ENCODE peak calls at places on chromosomes 1 and 21, in nine cellular contexts. G is ovary; I is T-helper 17 cell; Y is DND-41; M is psoas muscle; J is A549; F is activated CD4-positive, alpha-beta T cell treated with anti-CD3 and anti-CD28 coated beads, Interleukin-2, amount 10 ng/mL, durations not matched to agents 7 days and 5 days; L is Ammon's horn; O is lower lobe of right lung. B is an unnamed sample.

GRCh38 chr1:112744019-112744578 is 29.0 kb upstream of the PPM1J start:
- DNase-seq in M (no peak), G (peak; percentile 62), I (no peak), Y (no peak), O (no peak), L (no peak), J (no peak), F (no peak), B (no peak)

GRCh38 chr1:169943963-169944526 is 50.3 kb upstream of the SCYL3 start:
- DNase-seq in I (no peak), F (no peak), O (no peak), J (no peak), G (no peak), Y (no peak), M (no peak), L (no peak), B (no peak)

GRCh38 chr1:194338241-194338948 is 1152.0 kb upstream of the B3GALT2 start:
- DNase-seq in Y (no peak), I (no peak), J (no peak), O (no peak), G (no peak), L (no peak), M (no peak), F (no peak), B (no peak)

GRCh38 chr1:146022403-146023127 is 1.0 kb upstream of the HJV start:
- DNase-seq in M (no peak), F (no peak), L (no peak), G (no peak), Y (no peak), I (no peak), O (no peak), J (no peak), B (no peak)

GRCh38 chr1:2242814-2243725 is 15.0 kb downstream of the SKI start:
- DNase-seq in Y (no peak), L (peak; percentile 74), J (no peak), O (peak; percentile 51), G (no peak), I (no peak), F (no peak), M (no peak), B (no peak)

GRCh38 chr1:47627471-47628370 is 189.9 kb downstream of the FOXD2 start:
- DNase-seq in G (no peak), I (no peak), M (no peak), L (no peak), F (no peak), O (no peak), J (no peak), Y (no peak), B (no peak)

GRCh38 chr1:21763236-21763635 is 19.7 kb downstream of the USP48 start:
- DNase-seq in G (no peak), L (no peak), O (no peak), M (no peak), I (no peak), Y (no peak), J (no peak), F (no peak), B (no peak)

GRCh38 chr1:109963864-109964263 is 20.7 kb upstream of the AHCYL1 start:
- DNase-seq in G (no peak), J (no peak), M (no peak), L (no peak), F (no peak), I (no peak), O (no peak), Y (no peak), B (no peak)

GRCh38 chr1:62144238-62144831 is 50.3 kb upstream of the L1TD1 start:
- DNase-seq in J (peak; percentile 40), I (no peak), O (no peak), Y (peak; percentile 50), F (peak; percentile 55), M (no peak), G (no peak), L (peak; percentile 69), B (peak; percentile 39)

GRCh38 chr1:205584732-205585131 is 47.1 kb downstream of the ELK4 start:
- DNase-seq in Y (no peak), G (no peak), J (no peak), M (no peak), L (no peak), O (no peak), I (no peak), F (no peak), B (no peak)

GRCh38 chr21:28436286-28436932 is 556.3 kb downstream of the LTN1 start:
- DNase-seq in F (no peak), L (no peak), Y (no peak), O (no peak), G (no peak), I (no peak), M (no peak), J (no peak), B (no peak)

GRCh38 chr1:167819849-167820683 is 93.9 kb downstream of the ADCY10 start:
- DNase-seq in I (no peak), O (peak; percentile 76), G (peak; percentile 84), F (peak; percentile 8), M (peak; percentile 90), J (peak; percentile 85), Y (no peak), L (peak; percentile 62), B (no peak)

GRCh38 chr1:9399510-9400424 is 107.1 kb downstream of the SPSB1 start:
- DNase-seq in G (peak; percentile 68), Y (peak; percentile 75), I (no peak), O (no peak), J (no peak), F (no peak), M (peak; percentile 65), L (peak; percentile 51), B (peak; percentile 65)

GRCh38 chr1:205530116-205530515 is 25.6 kb downstream of the CDK18 start:
- DNase-seq in J (no peak), G (no peak), I (no peak), F (no peak), M (no peak), L (no peak), O (no peak), Y (no peak), B (no peak)

GRCh38 chr1:184036517-184036949 is 995 bp downstream of the COLGALT2 start:
- DNase-seq in M (no peak), G (peak; percentile 37), L (peak; percentile 63), Y (no peak), J (no peak), F (no peak), I (no peak), O (peak; percentile 49), B (peak; percentile 42)

GRCh38 chr1:168609133-168609715 is 32.8 kb downstream of the XCL1 start:
- DNase-seq in Y (no peak), O (no peak), I (no peak), F (no peak), G (peak; percentile 81), L (peak; percentile 55), M (peak; percentile 76), J (no peak), B (no peak)